ENCODE peak calls at places on chromosome 16, in six cellular contexts. D is colonic mucosa, W is AG10803, X is ELR, U is GM12865, Z is mesendoderm. A is an unnamed sample.

GRCh38 chr16:77657016-77657415 is 65.3 kb upstream of the NUDT7 start:
- DNase-seq in D (no peak), W (peak; percentile 22), X (peak; percentile 1), U (peak; percentile 22), Z (peak; percentile 92), A (no peak)

GRCh38 chr16:87942680-87943079 is 6.4 kb upstream of the CA5A start:
- DNase-seq in D (no peak), W (no peak), X (no peak), U (no peak), Z (no peak), A (no peak)

GRCh38 chr16:30051518-30051917 is 14.0 kb upstream of the ALDOA start:
- DNase-seq in D (no peak), W (peak; percentile 62), X (peak; percentile 89), U (no peak), Z (peak; percentile 86), A (no peak)

GRCh38 chr16:85137323-85138072 is 25.2 kb upstream of the CIBAR2 start:
- DNase-seq in D (peak; percentile 82), W (peak; percentile 94), X (peak; percentile 78), U (no peak), Z (no peak), A (peak; percentile 93)

GRCh38 chr16:74773431-74774222 is 993 bp downstream of the FA2H start:
- DNase-seq in D (peak; percentile 42), W (no peak), X (no peak), U (no peak), Z (no peak), A (peak; percentile 74)

GRCh38 chr16:66081967-66082366 is 284.5 kb upstream of the CDH5 start:
- DNase-seq in D (no peak), W (peak; percentile 61), X (peak; percentile 67), U (no peak), Z (peak; percentile 94), A (no peak)

GRCh38 chr16:30024451-30024850 is 1.5 kb downstream of the C16orf92 start:
- DNase-seq in D (no peak), W (no peak), X (no peak), U (no peak), Z (no peak), A (no peak)

GRCh38 chr16:28915181-28915580 is 9.9 kb downstream of the RABEP2 start:
- DNase-seq in D (no peak), W (peak; percentile 72), X (peak; percentile 78), U (no peak), Z (no peak), A (no peak)

GRCh38 chr16:7140899-7141298 is 191.7 kb upstream of the RBFOX1 start:
- DNase-seq in D (no peak), W (no peak), X (no peak), U (no peak), Z (peak; percentile 67), A (no peak)

GRCh38 chr16:7938175-7938574 is 605.5 kb downstream of the RBFOX1 start:
- DNase-seq in D (no peak), W (no peak), X (no peak), U (no peak), Z (peak; percentile 4), A (no peak)

GRCh38 chr16:21598676-21599157 is 660 bp upstream of the METTL9 start:
- DNase-seq in D (no peak), W (no peak), X (no peak), U (peak; percentile 13), Z (peak; percentile 23), A (no peak)

GRCh38 chr16:73124097-73124652 is 76.2 kb upstream of the ZFHX3 start:
- DNase-seq in D (no peak), W (no peak), X (no peak), U (no peak), Z (peak; percentile 42), A (no peak)

GRCh38 chr16:86722970-86723369 is 144.6 kb downstream of the FOXL1 start:
- DNase-seq in D (no peak), W (peak; percentile 75), X (no peak), U (no peak), Z (no peak), A (no peak)

GRCh38 chr16:1612320-1613111 is at the start of gene CRAMP1:
- DNase-seq in D (peak; percentile 29), W (no peak), X (peak; percentile 43), U (peak; percentile 18), Z (peak; percentile 33), A (no peak)

GRCh38 chr16:88527186-88527936 is 42.8 kb upstream of the ZC3H18 start:
- DNase-seq in D (peak; percentile 72), W (peak; percentile 30), X (peak; percentile 72), U (peak; percentile 70), Z (peak; percentile 66), A (no peak)

GRCh38 chr16:66429290-66429962 is 2.3 kb downstream of the BEAN1 start:
- DNase-seq in D (no peak), W (no peak), X (no peak), U (no peak), Z (no peak), A (no peak)

GRCh38 chr16:73125860-73126259 is 77.9 kb upstream of the ZFHX3 start:
- DNase-seq in D (no peak), W (peak; percentile 83), X (peak; percentile 47), U (no peak), Z (no peak), A (no peak)

GRCh38 chr16:1439058-1439698 is 5.2 kb downstream of the CCDC154 start:
- DNase-seq in D (no peak), W (no peak), X (no peak), U (no peak), Z (no peak), A (no peak)

GRCh38 chr16:15973460-15973859 is 24.0 kb downstream of the ABCC1 start:
- DNase-seq in D (no peak), W (no peak), X (peak; percentile 50), U (no peak), Z (no peak), A (no peak)

GRCh38 chr16:79716645-79717323 is 116.2 kb upstream of the MAF start:
- DNase-seq in D (no peak), W (no peak), X (no peak), U (no peak), Z (no peak), A (no peak)

GRCh38 chr16:85583491-85584181 is 29.5 kb upstream of the GSE1 start:
- DNase-seq in D (no peak), W (peak; percentile 91), X (peak; percentile 78), U (no peak), Z (no peak), A (no peak)

GRCh38 chr16:80889779-80890359 is 85.5 kb upstream of the CDYL2 start:
- DNase-seq in D (no peak), W (no peak), X (no peak), U (peak; percentile 12), Z (no peak), A (no peak)

GRCh38 chr16:31484491-31485171 is 1.7 kb downstream of the SLC5A2 start:
- DNase-seq in D (peak; percentile 72), W (no peak), X (no peak), U (no peak), Z (peak; percentile 27), A (no peak)

GRCh38 chr16:85308585-85309540 is 196.6 kb upstream of the CIBAR2 start:
- DNase-seq in D (no peak), W (no peak), X (no peak), U (peak; percentile 26), Z (no peak), A (no peak)

GRCh38 chr16:84940670-84941551 is 70.4 kb downstream of the ZDHHC7 start:
- DNase-seq in D (no peak), W (peak; percentile 79), X (no peak), U (no peak), Z (no peak), A (no peak)

GRCh38 chr16:30369091-30369937 is 980 bp downstream of the TBC1D10B start:
- DNase-seq in D (peak; percentile 38), W (no peak), X (peak; percentile 31), U (no peak), Z (no peak), A (no peak)

GRCh38 chr16:79980650-79981521 is 380.3 kb upstream of the MAF start:
- DNase-seq in D (no peak), W (no peak), X (no peak), U (no peak), Z (no peak), A (no peak)

GRCh38 chr16:689175-689897 is 862 bp downstream of the WDR24 start:
- DNase-seq in D (no peak), W (no peak), X (no peak), U (no peak), Z (no peak), A (no peak)

GRCh38 chr16:11051430-11052079 is 107.2 kb downstream of the CLEC16A start:
- DNase-seq in D (no peak), W (no peak), X (no peak), U (no peak), Z (no peak), A (no peak)

GRCh38 chr16:56246051-56246817 is 54.9 kb downstream of the GNAO1 start:
- DNase-seq in D (no peak), W (peak; percentile 10), X (peak; percentile 91), U (no peak), Z (peak; percentile 87), A (no peak)

GRCh38 chr16:66690106-66690847 is 6.3 kb downstream of the CMTM4 start:
- DNase-seq in D (no peak), W (no peak), X (no peak), U (no peak), Z (no peak), A (no peak)

GRCh38 chr16:73196670-73197069 is 148.7 kb upstream of the ZFHX3 start:
- DNase-seq in D (peak; percentile 80), W (peak; percentile 54), X (peak; percentile 76), U (peak; percentile 69), Z (peak; percentile 88), A (no peak)

GRCh38 chr16:21100447-21100846 is 50.2 kb downstream of the DNAH3 start:
- DNase-seq in D (no peak), W (peak; percentile 63), X (peak; percentile 74), U (no peak), Z (no peak), A (no peak)

GRCh38 chr16:68792465-68793324 is 50.6 kb upstream of the TANGO6 start:
- DNase-seq in D (peak; percentile 76), W (peak; percentile 55), X (peak; percentile 15), U (no peak), Z (no peak), A (no peak)

GRCh38 chr16:5046914-5047313 is 13.2 kb upstream of the NAGPA start:
- DNase-seq in D (no peak), W (no peak), X (no peak), U (no peak), Z (no peak), A (no peak)

GRCh38 chr16:68473358-68474064 is 25.2 kb upstream of the SMPD3 start:
- DNase-seq in D (no peak), W (no peak), X (no peak), U (peak; percentile 41), Z (no peak), A (no peak)